ENCODE peak calls at places on chromosomes 3 and 15, in six cellular contexts. W is sigmoid colon, U is GM12878, P is SK-N-SH, T is upper lobe of left lung, I is HL-60. F is an unnamed sample.

GRCh38 chr15:30904812-30905211 is 1.1 kb downstream of the FAN1 start:
- DNase-seq in W (no peak), U (no peak), P (no peak), T (no peak), I (no peak), F (no peak)

GRCh38 chr3:4271834-4272233 is 31.3 kb upstream of the SETMAR start:
- DNase-seq in W (no peak), U (no peak), P (peak), T (no peak), I (no peak), F (no peak)

GRCh38 chr3:17753271-17753992 is 11.0 kb upstream of the TBC1D5 start:
- DNase-seq in W (no peak), U (no peak), P (no peak), T (no peak), I (peak), F (no peak)

GRCh38 chr3:119891944-119892721 is 110.2 kb downstream of the NR1I2 start:
- DNase-seq in W (no peak), U (peak), P (peak), T (no peak), I (peak), F (no peak)

GRCh38 chr15:68583936-68584703 is 5.3 kb downstream of the CORO2B start:
- DNase-seq in W (no peak), U (no peak), P (no peak), T (no peak), I (no peak), F (no peak)

GRCh38 chr3:44339990-44340389 is 1.4 kb downstream of the TCAIM start:
- DNase-seq in W (no peak), U (no peak), P (no peak), T (no peak), I (no peak), F (no peak)

GRCh38 chr3:33211444-33211843 is 7.2 kb downstream of the SUSD5 start:
- DNase-seq in W (no peak), U (no peak), P (no peak), T (peak), I (no peak), F (peak)

GRCh38 chr3:123276346-123276745 is 74.6 kb downstream of the SEC22A start:
- DNase-seq in W (no peak), U (no peak), P (no peak), T (no peak), I (no peak), F (no peak)

GRCh38 chr3:146161725-146162047 is 702 bp upstream of the PLOD2 start:
- DNase-seq in W (peak), U (no peak), P (no peak), T (peak), I (no peak), F (peak)

GRCh38 chr3:3699816-3700633 is 99.2 kb upstream of the LRRN1 start:
- DNase-seq in W (no peak), U (no peak), P (no peak), T (no peak), I (no peak), F (no peak)

GRCh38 chr15:44427756-44428724 is 611 bp downstream of the CTDSPL2 start:
- DNase-seq in W (no peak), U (no peak), P (peak), T (peak), I (no peak), F (no peak)

GRCh38 chr15:92140802-92141201 is 252.9 kb upstream of the ST8SIA2 start:
- DNase-seq in W (no peak), U (no peak), P (no peak), T (no peak), I (no peak), F (no peak)

GRCh38 chr3:46927718-46928073 is 48.8 kb downstream of the CCDC12 start:
- DNase-seq in W (no peak), U (no peak), P (no peak), T (no peak), I (no peak), F (peak)
- H3K4me3 ChIP-seq in W (no peak), U (peak), P (no peak), T (no peak), I (no peak), F (no peak)

DNA sequence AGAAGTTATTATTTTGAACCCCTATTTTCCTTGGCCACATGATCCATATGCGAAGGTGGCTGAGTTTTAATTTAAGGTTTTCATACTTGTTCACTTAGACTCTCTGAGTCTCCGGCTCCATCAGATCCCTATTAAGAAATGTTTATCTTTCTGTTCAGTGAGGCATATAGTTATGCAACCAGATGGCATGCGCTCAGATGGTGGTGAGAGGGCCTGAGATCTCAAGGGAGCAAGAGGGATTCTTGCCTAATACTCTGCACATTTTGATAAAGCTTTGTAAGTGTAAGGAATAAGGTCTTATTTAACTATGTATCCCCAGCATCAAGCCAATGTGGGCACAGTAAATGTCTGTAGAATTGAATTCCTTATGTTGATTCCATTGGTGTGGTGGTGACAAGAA is 78.9 kb upstream of the DPH6 start:
- DNase-seq in W (peak), U (no peak), P (no peak), T (peak), I (no peak), F (no peak)
- TF ChIP-seq POLR2AphosphoS5 in W (peak), U (no peak), P (no peak), T (peak), I (no peak), F (no peak)

DNA sequence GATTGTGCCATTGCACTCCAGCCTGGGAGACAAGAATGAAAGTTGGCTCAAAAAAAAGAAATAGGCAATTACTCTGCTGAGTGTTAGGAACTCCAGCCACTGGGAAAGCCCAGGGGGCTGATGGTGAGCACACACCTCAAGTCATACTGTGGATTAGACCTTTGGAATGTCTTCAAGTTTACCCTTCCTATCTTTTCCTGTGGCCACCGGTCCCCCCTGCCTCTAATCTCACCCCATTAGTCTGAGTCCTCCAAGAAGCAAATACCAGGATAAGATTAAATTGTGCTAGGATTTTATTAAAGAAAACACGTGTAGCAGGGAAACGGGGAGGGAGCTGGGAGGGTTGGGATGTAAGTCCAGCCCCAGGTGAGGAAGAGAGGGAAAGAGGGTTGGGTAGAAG is 31.6 kb downstream of the TMEM40 start:
- DNase-seq in W (no peak), U (no peak), P (no peak), T (no peak), I (no peak), F (no peak)
- H3K27ac ChIP-seq in W (no peak), U (no peak), P (no peak), T (no peak), I (no peak), F (no peak)

GRCh38 chr15:63190993-63191392 is 1.6 kb downstream of the RAB8B start:
- DNase-seq in W (no peak), U (no peak), P (no peak), T (no peak), I (no peak), F (no peak)
- H3K4me3 ChIP-seq in W (peak), U (peak), P (peak), T (peak), I (no peak), F (peak)

GRCh38 chr15:85047271-85047948 is 65.8 kb downstream of the PDE8A start:
- DNase-seq in W (no peak), U (no peak), P (no peak), T (peak), I (no peak), F (no peak)
- TF ChIP-seq POLR2AphosphoS5 in W (no peak), U (no peak), P (no peak), T (peak), I (no peak), F (no peak)

DNA sequence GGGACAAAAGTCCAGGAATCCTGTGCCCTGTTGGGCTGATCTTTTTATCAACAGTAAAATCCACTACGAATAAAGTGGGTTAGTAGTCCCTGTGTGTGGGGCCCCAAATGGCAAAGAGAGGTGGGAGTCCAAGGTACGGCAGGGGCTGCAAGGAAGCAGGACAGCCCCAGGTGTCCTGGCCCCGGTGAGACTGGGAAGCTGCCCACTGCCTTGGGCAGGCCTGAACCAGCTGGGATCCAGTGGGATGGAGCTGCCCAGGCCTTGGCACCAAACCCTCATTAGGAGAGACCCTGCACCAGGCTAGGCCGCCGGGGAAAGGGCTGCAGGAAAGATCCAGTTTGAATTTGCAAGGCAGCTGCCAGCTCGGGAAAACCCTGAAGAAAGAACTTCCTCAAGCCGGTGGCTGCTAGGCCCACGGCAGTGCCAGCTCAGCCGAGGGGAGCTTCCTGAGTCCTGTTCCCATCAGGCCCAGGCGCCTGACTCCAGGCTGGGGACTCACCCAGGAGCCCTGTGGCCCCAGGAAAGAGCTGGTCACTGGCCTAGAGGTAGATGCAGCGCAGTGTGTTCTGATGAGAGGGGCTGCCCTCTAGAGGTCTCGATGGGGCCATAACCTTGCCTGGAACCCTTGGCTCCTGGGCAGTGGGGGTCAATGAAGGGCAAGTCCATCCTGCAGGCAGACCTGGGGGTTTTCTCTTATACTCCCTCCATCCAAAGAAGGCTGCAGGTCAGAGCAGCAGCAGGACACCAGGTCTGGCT is 14.4 kb upstream of the GNAI2 start:
- DNase-seq in W (no peak), U (no peak), P (no peak), T (no peak), I (no peak), F (no peak)
- H3K27ac ChIP-seq in W (no peak), U (no peak), P (no peak), T (no peak), I (no peak), F (no peak)

DNA sequence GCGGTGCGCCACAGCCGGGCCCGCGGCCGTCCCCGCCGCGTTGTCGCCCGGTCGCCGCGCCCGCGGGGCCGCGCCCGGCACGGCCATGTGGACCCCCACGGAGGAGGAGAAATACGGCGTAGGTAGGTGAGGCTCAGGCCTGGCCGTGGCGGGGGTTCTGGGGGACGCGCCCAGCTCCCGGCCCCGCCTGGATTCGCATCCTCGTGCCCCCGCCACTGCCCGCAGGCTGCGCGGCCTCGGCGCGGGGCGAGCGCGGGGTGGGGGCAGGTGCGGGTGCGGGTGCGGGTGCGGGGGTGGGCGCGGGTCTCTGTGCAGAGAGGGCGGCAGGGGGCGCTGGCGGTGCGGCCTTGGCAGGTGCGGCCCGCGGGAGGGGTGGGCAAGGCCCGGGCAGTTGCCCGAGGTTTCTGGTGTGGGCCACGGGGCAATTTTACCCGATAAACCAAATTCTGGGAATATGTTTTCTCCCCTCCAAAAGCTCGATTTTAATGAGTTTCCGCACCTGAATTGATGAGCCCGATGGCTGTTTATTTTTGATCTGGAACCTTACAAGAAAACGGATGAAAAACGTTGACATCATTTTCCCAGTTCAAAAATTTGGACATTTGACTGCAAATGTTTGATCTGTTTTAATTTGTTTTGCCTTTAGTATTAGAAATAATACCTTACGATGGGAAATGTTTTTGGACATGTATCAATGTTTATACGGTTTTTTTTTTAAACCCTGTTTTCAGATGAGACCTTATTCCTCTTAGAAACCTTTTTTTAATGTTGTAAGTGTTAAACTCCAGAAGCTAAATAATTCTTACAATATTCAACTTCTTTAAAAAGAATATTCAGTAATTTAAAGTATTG is 678 bp downstream of the DOCK3 start:
- DNase-seq in W (peak), U (no peak), P (peak), T (no peak), I (no peak), F (no peak)
- H3K4me3 ChIP-seq in W (peak), U (no peak), P (peak), T (peak), I (peak), F (peak)

F was measured in breast epithelium.